ENCODE peak calls at places on chromosomes 12 and 14, in five cellular contexts. C, O, H, K and X are unnamed samples.

GRCh38 chr14:43687866-43688265 is 819.2 kb downstream of the FSCB start:
- DNase-seq in O (peak), K (no peak), C (no peak), H (no peak), X (no peak)

GRCh38 chr12:106566771-106567170 is 16.0 kb upstream of the RFX4 start:
- DNase-seq in O (no peak), H (no peak), C (no peak), K (no peak), X (no peak)

GRCh38 chr14:105857223-105857815 is 330.9 kb downstream of the TMEM121 start:
- DNase-seq in K (no peak), O (no peak), H (no peak), C (no peak), X (no peak)

GRCh38 chr12:26512213-26512612 is 316.8 kb downstream of the SSPN start:
- DNase-seq in O (no peak), K (no peak), H (no peak), C (no peak), X (no peak)

GRCh38 chr14:101888182-101888581 is 76.2 kb upstream of the DYNC1H1 start:
- DNase-seq in H (no peak), K (no peak), O (no peak), C (no peak), X (no peak)

GRCh38 chr14:59013672-59014298 is 174.7 kb upstream of the DAAM1 start:
- DNase-seq in O (peak), K (no peak), C (no peak), H (no peak), X (no peak)

GRCh38 chr12:24947541-24948451 is 1.1 kb downstream of the BCAT1 start:
- DNase-seq in K (no peak), H (no peak), O (peak), C (no peak), X (no peak)

GRCh38 chr12:94677778-94678177 is 27.4 kb upstream of the TMCC3 start:
- DNase-seq in C (no peak), H (no peak), K (no peak), O (no peak), X (no peak)